ENCODE peak calls at places on chromosomes 3 and 15, in six cellular contexts. Z is transverse colon; T is activated CD4-positive, alpha-beta T cell treated with anti-CD3 and anti-CD28 coated beads, Interleukin-2, amount 50 U/mL, for 1 hour; Y is HFF-Myc; H is tibial artery; F is HCT116. I is an unnamed sample.

GRCh38 chr3:130700541-130700940 is 46.1 kb downstream of the PIK3R4 start:
- DNase-seq in Z (no peak), Y (no peak), F (no peak), T (no peak), H (no peak), I (no peak)

GRCh38 chr15:90552162-90552928 is 22.6 kb downstream of the CRTC3 start:
- DNase-seq in F (no peak), H (no peak), Z (no peak), T (no peak), Y (peak; percentile 42), I (no peak)

GRCh38 chr3:141740349-141740748 is 2.3 kb downstream of the RNF7 start:
- DNase-seq in F (no peak), T (no peak), Y (no peak), Z (no peak), H (no peak), I (no peak)

GRCh38 chr15:81275711-81276417 is 48.1 kb downstream of the STARD5 start:
- DNase-seq in F (no peak), Y (no peak), Z (no peak), T (no peak), H (no peak), I (no peak)

GRCh38 chr15:59991919-59992318 is 12.2 kb upstream of the FOXB1 start:
- DNase-seq in T (no peak), Z (no peak), F (no peak), H (no peak), Y (no peak), I (no peak)

GRCh38 chr15:81011593-81011992 is 10.9 kb downstream of the TLNRD1 start:
- DNase-seq in F (no peak), Y (no peak), H (no peak), Z (no peak), T (no peak), I (no peak)

GRCh38 chr3:8482960-8483665 is 18.5 kb upstream of the LMCD1 start:
- DNase-seq in F (no peak), T (no peak), Z (peak; percentile 23), Y (peak; percentile 73), H (peak; percentile 91), I (no peak)

GRCh38 chr3:115325539-115325938 is 178.5 kb upstream of the ZBTB20 start:
- DNase-seq in H (no peak), T (no peak), Z (no peak), F (no peak), Y (peak; percentile 71), I (no peak)

GRCh38 chr3:42688016-42688415 is 2.7 kb downstream of the KLHL40 start:
- DNase-seq in Y (no peak), F (no peak), Z (no peak), H (peak; percentile 64), T (no peak), I (no peak)

GRCh38 chr15:79136434-79137046 is 46.0 kb upstream of the RASGRF1 start:
- DNase-seq in F (no peak), Y (no peak), T (no peak), Z (no peak), H (no peak), I (no peak)

GRCh38 chr15:40254452-40254851 is 15.6 kb downstream of the PAK6 start:
- DNase-seq in F (no peak), H (no peak), T (no peak), Y (no peak), Z (no peak), I (no peak)

GRCh38 chr3:10188798-10189556 is 24.3 kb downstream of the IRAK2 start:
- DNase-seq in T (no peak), H (no peak), Z (no peak), Y (no peak), F (no peak), I (no peak)

GRCh38 chr3:194379651-194380050 is 10.1 kb upstream of the LRRC15 start:
- DNase-seq in T (no peak), Y (no peak), Z (no peak), F (no peak), H (peak; percentile 7), I (no peak)

GRCh38 chr3:39577541-39577940 is 110.1 kb downstream of the MOBP start:
- DNase-seq in F (no peak), T (no peak), H (no peak), Z (no peak), Y (no peak), I (no peak)

GRCh38 chr15:93073465-93073952 is 15.5 kb downstream of the RGMA start:
- DNase-seq in F (no peak), Y (no peak), Z (no peak), T (no peak), H (no peak), I (no peak)

GRCh38 chr3:15271785-15272381 is 60.5 kb downstream of the SH3BP5 start:
- DNase-seq in T (peak; percentile 76), H (peak; percentile 80), Z (peak; percentile 73), F (no peak), Y (no peak), I (no peak)

GRCh38 chr3:17500618-17501017 is 241.8 kb downstream of the TBC1D5 start:
- DNase-seq in Z (no peak), T (no peak), F (peak; percentile 23), Y (no peak), H (no peak), I (no peak)

GRCh38 chr3:100006570-100007271 is 107.6 kb downstream of the FILIP1L start:
- DNase-seq in Z (no peak), F (no peak), H (no peak), T (no peak), Y (no peak), I (no peak)

GRCh38 chr3:73409405-73409804 is 215.3 kb downstream of the PDZRN3 start:
- DNase-seq in F (no peak), T (no peak), Y (peak; percentile 63), Z (no peak), H (no peak), I (no peak)

GRCh38 chr3:64687781-64688515 is at the start of gene ADAMTS9:
- DNase-seq in Z (peak; percentile 57), H (peak; percentile 89), Y (no peak), T (no peak), F (no peak), I (no peak)

GRCh38 chr15:40103124-40103858 is 5.4 kb downstream of the BMF start:
- DNase-seq in Y (no peak), F (no peak), H (peak; percentile 95), T (no peak), Z (peak; percentile 89), I (no peak)

GRCh38 chr3:126197854-126198584 is 17.6 kb upstream of the ALDH1L1 start:
- DNase-seq in T (peak; percentile 9), Y (peak; percentile 14), H (peak; percentile 86), Z (peak; percentile 63), F (peak; percentile 67), I (peak; percentile 32)

GRCh38 chr15:42344763-42345162 is 14.5 kb upstream of the CAPN3 start:
- DNase-seq in Z (no peak), F (no peak), Y (no peak), H (no peak), T (no peak), I (no peak)

GRCh38 chr15:36558921-36559320 is 20.5 kb upstream of the CDIN1 start:
- DNase-seq in H (no peak), F (no peak), T (no peak), Z (no peak), Y (no peak), I (no peak)

GRCh38 chr3:71131893-71132314 is 451.6 kb downstream of the FOXP1 start:
- DNase-seq in F (no peak), Y (no peak), T (no peak), Z (no peak), H (no peak), I (no peak)

GRCh38 chr15:59685737-59686297 is 3.3 kb downstream of the BNIP2 start:
- DNase-seq in Z (no peak), Y (peak; percentile 56), F (no peak), T (no peak), H (no peak), I (no peak)

GRCh38 chr3:79005084-79005483 is 762.7 kb downstream of the ROBO1 start:
- DNase-seq in Z (no peak), T (no peak), Y (no peak), H (no peak), F (no peak), I (no peak)

GRCh38 chr3:45665101-45665572 is 24.1 kb upstream of the SACM1L start:
- DNase-seq in Y (no peak), Z (peak; percentile 54), H (no peak), F (peak; percentile 68), T (peak; percentile 55), I (no peak)

GRCh38 chr3:58013973-58014649 is 5.9 kb downstream of the FLNB start:
- DNase-seq in Z (peak; percentile 30), F (no peak), Y (peak; percentile 93), T (no peak), H (peak; percentile 87), I (no peak)

GRCh38 chr3:171116365-171116764 is 89.8 kb upstream of the SLC2A2 start:
- DNase-seq in F (no peak), H (no peak), T (no peak), Z (no peak), Y (peak; percentile 16), I (no peak)

GRCh38 chr3:25427155-25428002 is 684 bp upstream of the RARB start:
- DNase-seq in T (no peak), Y (no peak), F (no peak), H (no peak), Z (no peak), I (no peak)

GRCh38 chr3:172666181-172666872 is 44.5 kb downstream of the NCEH1 start:
- DNase-seq in F (no peak), Z (no peak), H (no peak), T (no peak), Y (no peak), I (peak; percentile 29)

GRCh38 chr3:171446801-171447578 is 13.2 kb downstream of the TNIK start:
- DNase-seq in H (no peak), Y (peak; percentile 33), T (no peak), Z (no peak), F (peak; percentile 84), I (no peak)

GRCh38 chr3:121794264-121794983 is 40.4 kb downstream of the IQCB1 start:
- DNase-seq in Z (no peak), F (no peak), Y (no peak), H (no peak), T (no peak), I (no peak)

GRCh38 chr3:46472736-46473135 is 8.0 kb upstream of the LTF start:
- DNase-seq in Z (no peak), H (no peak), T (no peak), Y (no peak), F (no peak), I (no peak)

GRCh38 chr3:188978772-188979171 is 193.0 kb upstream of the TPRG1 start:
- DNase-seq in F (no peak), Z (no peak), T (no peak), Y (no peak), H (no peak), I (no peak)

GRCh38 chr15:49215768-49216739 is 46.0 kb downstream of the GALK2 start:
- DNase-seq in Y (no peak), T (no peak), F (peak; percentile 16), H (no peak), Z (peak; percentile 11), I (no peak)

GRCh38 chr3:72996121-72996472 is 514 bp upstream of the PPP4R2 start:
- DNase-seq in H (no peak), T (peak; percentile 8), Z (peak; percentile 61), Y (no peak), F (no peak), I (no peak)

GRCh38 chr3:167837430-167837829 is 101.9 kb downstream of the SERPINI1 start:
- DNase-seq in T (no peak), Y (no peak), Z (no peak), H (no peak), F (no peak), I (no peak)